ENCODE peak calls at places on chromosomes 5 and 9, in seven cellular contexts. E, F, S, H, X, U and K are unnamed samples.

GRCh38 chr5:88687253-88687955 is 195.6 kb downstream of the MEF2C start:
- DNase-seq in E (no peak), F (no peak), S (no peak), H (no peak), X (no peak), U (no peak), K (no peak)

GRCh38 chr9:132241840-132242620 is 80.2 kb downstream of the NTNG2 start:
- DNase-seq in E (no peak), F (peak), S (peak), H (no peak), X (peak), U (no peak), K (peak)

GRCh38 chr5:110159202-110159601 is 469.5 kb downstream of the MAN2A1 start:
- DNase-seq in E (peak), F (no peak), S (peak), H (no peak), X (no peak), U (no peak), K (no peak)

GRCh38 chr9:133973791-133974630 is 18.1 kb downstream of the VAV2 start:
- DNase-seq in E (no peak), F (peak), S (no peak), H (no peak), X (peak), U (no peak), K (no peak)

GRCh38 chr5:32233696-32234447 is 59.8 kb upstream of the GOLPH3 start:
- DNase-seq in E (peak), F (no peak), S (peak), H (peak), X (no peak), U (no peak), K (no peak)

GRCh38 chr9:114339130-114339908 is 9.7 kb downstream of the ORM2 start:
- DNase-seq in E (no peak), F (peak), S (peak), H (peak), X (peak), U (peak), K (peak)

GRCh38 chr5:167565555-167565954 is 725.9 kb upstream of the WWC1 start:
- DNase-seq in E (peak), F (peak), S (peak), H (peak), X (no peak), U (no peak), K (no peak)

GRCh38 chr9:123684393-123685149 is 245.4 kb downstream of the DENND1A start:
- DNase-seq in E (peak), F (no peak), S (no peak), H (no peak), X (no peak), U (no peak), K (no peak)

GRCh38 chr5:158212915-158213314 is 354.0 kb upstream of the CLINT1 start:
- DNase-seq in E (no peak), F (no peak), S (peak), H (peak), X (no peak), U (peak), K (no peak)

GRCh38 chr5:67301285-67301904 is 104.8 kb upstream of the CD180 start:
- DNase-seq in E (peak), F (no peak), S (peak), H (no peak), X (peak), U (no peak), K (no peak)

GRCh38 chr9:72978724-72979123 is 25.9 kb upstream of the ALDH1A1 start:
- DNase-seq in E (peak), F (no peak), S (peak), H (peak), X (no peak), U (no peak), K (no peak)

GRCh38 chr9:2243666-2244555 is 228.8 kb downstream of the SMARCA2 start:
- DNase-seq in E (no peak), F (no peak), S (peak), H (no peak), X (no peak), U (no peak), K (no peak)

GRCh38 chr9:2242778-2243395 is 227.7 kb downstream of the SMARCA2 start:
- DNase-seq in E (no peak), F (no peak), S (peak), H (no peak), X (no peak), U (no peak), K (no peak)

GRCh38 chr9:2241461-2241874 is 226.3 kb downstream of the SMARCA2 start:
- DNase-seq in E (peak), F (peak), S (peak), H (peak), X (peak), U (peak), K (no peak)

DNA sequence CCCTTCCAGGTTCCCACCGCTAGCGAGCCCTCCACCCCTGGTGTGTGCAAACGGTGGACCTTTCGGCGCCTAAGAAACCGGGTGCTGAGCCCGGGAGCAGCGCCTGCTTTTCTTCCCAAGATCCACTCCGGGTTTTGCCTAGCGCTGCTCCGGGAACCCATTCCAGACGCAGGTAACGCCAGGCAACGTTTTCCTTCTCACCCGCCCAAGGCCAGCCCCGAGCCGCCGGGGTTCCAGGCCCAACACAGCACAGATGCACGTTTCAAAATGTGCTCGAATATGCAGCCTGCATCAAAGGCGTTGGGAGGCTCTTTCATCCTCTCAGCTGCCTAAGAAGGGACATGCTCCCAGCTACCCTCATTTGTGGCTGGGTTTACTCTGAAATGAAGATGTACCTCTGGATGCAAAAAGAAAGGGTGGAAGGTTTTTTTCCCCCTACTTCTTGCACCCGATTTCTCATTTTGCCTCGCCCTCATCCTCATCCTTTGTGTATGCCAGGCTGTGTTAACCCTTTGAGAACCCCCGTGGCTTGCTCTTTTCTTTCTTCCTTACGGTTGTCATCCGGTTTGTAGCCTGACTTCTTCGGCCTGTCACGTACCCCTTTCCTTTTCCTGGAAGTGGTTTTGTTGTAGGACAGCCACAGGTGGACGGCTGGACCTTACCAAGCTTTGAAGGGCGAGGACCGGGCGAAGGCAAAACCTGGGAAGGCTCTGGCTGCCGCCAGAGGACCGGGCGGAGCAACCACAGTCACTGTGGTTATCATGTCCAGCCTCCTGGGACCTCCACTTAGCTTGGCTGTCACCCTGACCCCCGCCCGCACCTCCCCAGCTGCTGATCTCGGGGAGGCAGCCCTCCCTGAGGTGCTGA is 227.0 kb downstream of the SMARCA2 start:
- DNase-seq in E (peak), F (peak), S (peak), H (peak), X (peak), U (peak), K (peak)
- TF ChIP-seq CTCF in E (no peak), F (no peak), S (no peak), H (no peak), X (no peak), U (peak), K (no peak)

GRCh38 chr9:95753762-95754465 is 121.6 kb upstream of the ERCC6L2 start:
- DNase-seq in E (no peak), F (peak), S (peak), H (no peak), X (no peak), U (peak), K (no peak)
- TF ChIP-seq CTCF in E (no peak), F (no peak), S (no peak), H (no peak), X (no peak), U (no peak), K (no peak)

GRCh38 chr5:174837919-174838902 is 113.8 kb downstream of the MSX2 start:
- DNase-seq in E (no peak), F (peak), S (peak), H (peak), X (peak), U (no peak), K (no peak)
- TF ChIP-seq CTCF in E (peak), F (no peak), S (peak), H (peak), X (peak), U (peak), K (no peak)

DNA sequence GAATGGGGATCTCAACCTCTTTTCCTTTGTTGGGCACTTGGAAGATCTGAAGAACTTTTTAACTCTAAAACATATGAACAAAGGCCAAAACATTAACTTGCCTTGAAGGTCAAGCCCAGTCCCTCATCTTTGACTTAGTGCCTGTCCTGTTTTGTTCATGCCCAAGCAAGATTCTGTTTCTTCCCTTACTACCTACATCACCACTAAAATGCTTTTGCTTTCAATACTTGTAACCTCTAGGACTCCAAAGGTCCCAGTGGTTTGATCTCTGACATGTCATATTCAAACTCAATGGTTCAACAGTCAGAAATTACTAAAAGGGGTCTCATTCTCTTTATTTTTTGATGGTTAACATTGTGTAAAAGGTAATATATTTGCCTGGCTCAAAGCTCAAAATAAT is 24.0 kb downstream of the GLRX start:
- DNase-seq in E (no peak), F (no peak), S (no peak), H (no peak), X (no peak), U (no peak), K (no peak)
- TF ChIP-seq CTCF in E (no peak), F (no peak), S (no peak), H (no peak), X (no peak), U (no peak), K (no peak)

GRCh38 chr9:83219154-83219923 is 156.4 kb upstream of the RASEF start:
- DNase-seq in E (peak), F (peak), S (peak), H (peak), X (peak), U (peak), K (peak)
- TF ChIP-seq CTCF in E (peak), F (peak), S (peak), H (peak), X (peak), U (peak), K (peak)

DNA sequence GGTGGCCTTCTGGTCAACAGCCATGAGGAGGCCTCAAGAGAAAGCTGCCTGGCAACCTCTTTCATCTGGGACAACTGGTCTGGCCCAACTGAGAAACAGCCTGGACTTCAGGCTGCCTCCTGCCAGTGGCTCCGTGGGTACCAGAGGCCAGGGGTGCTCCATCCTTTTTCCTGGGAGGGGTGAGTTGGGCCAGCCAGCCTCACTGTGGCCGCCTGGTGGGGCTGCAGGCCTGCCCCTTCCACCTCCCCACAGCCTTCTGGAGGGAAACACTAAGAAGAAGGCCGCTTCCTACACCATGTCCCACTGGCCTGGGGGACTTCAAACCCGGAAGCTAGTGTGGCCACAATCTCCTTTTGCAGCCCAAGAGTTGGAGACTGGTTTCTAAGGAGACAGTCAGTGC is 13.8 kb upstream of the NKD2 start:
- DNase-seq in E (no peak), F (no peak), S (no peak), H (no peak), X (no peak), U (no peak), K (no peak)
- TF ChIP-seq CTCF in E (no peak), F (no peak), S (no peak), H (no peak), X (no peak), U (no peak), K (peak)